ENCODE peak calls at places on chromosomes 16 and 17, in eight cellular contexts. Z, M, V, A, D, R, T and B are unnamed samples.

GRCh38 chr17:75720656-75721462 is at the start of gene ITGB4:
- DNase-seq in Z (peak), M (peak), V (no peak), A (peak), D (peak), R (no peak), T (no peak), B (peak)

GRCh38 chr17:47946516-47946915 is 5.1 kb downstream of the PNPO start:
- DNase-seq in Z (no peak), M (no peak), V (no peak), A (no peak), D (no peak), R (no peak), T (no peak), B (no peak)

GRCh38 chr17:39752241-39752831 is 14.6 kb downstream of the GRB7 start:
- DNase-seq in Z (no peak), M (peak), V (no peak), A (no peak), D (peak), R (no peak), T (peak), B (no peak)

GRCh38 chr16:79071424-79071823 is 529.1 kb downstream of the MAF start:
- DNase-seq in Z (no peak), M (peak), V (no peak), A (no peak), D (no peak), R (peak), T (no peak), B (no peak)

GRCh38 chr16:68368602-68368944 is 57.8 kb downstream of the PRMT7 start:
- DNase-seq in Z (no peak), M (no peak), V (no peak), A (no peak), D (no peak), R (no peak), T (no peak), B (no peak)

GRCh38 chr16:61042736-61043135 is 993.5 kb downstream of the CDH8 start:
- DNase-seq in Z (no peak), M (no peak), V (no peak), A (no peak), D (no peak), R (no peak), T (no peak), B (no peak)

GRCh38 chr17:17970699-17971430 is 1.3 kb downstream of the TOM1L2 start:
- DNase-seq in Z (no peak), M (no peak), V (no peak), A (no peak), D (no peak), R (no peak), T (no peak), B (no peak)

GRCh38 chr16:74035816-74036215 is 260.8 kb upstream of the PSMD7 start:
- DNase-seq in Z (no peak), M (no peak), V (no peak), A (no peak), D (no peak), R (no peak), T (no peak), B (no peak)

GRCh38 chr17:80724723-80725388 is 180.2 kb downstream of the RPTOR start:
- DNase-seq in Z (no peak), M (no peak), V (peak), A (no peak), D (no peak), R (no peak), T (no peak), B (no peak)

GRCh38 chr16:20610892-20611349 is 34.8 kb upstream of the ACSM2B start:
- DNase-seq in Z (no peak), M (no peak), V (no peak), A (no peak), D (no peak), R (no peak), T (no peak), B (no peak)

GRCh38 chr16:30458561-30459394 is 13.1 kb upstream of the SEPHS2 start:
- DNase-seq in Z (peak), M (no peak), V (no peak), A (peak), D (peak), R (no peak), T (peak), B (peak)

GRCh38 chr17:68048996-68049395 is 13.5 kb downstream of the KPNA2 start:
- DNase-seq in Z (no peak), M (no peak), V (no peak), A (no peak), D (no peak), R (no peak), T (no peak), B (no peak)

GRCh38 chr16:23248261-23249194 is 53.6 kb upstream of the SCNN1B start:
- DNase-seq in Z (no peak), M (no peak), V (no peak), A (no peak), D (no peak), R (no peak), T (no peak), B (no peak)

GRCh38 chr17:28701987-28702751 is 9.5 kb downstream of the PROCA1 start:
- DNase-seq in Z (no peak), M (no peak), V (no peak), A (no peak), D (no peak), R (no peak), T (no peak), B (no peak)

GRCh38 chr17:1977583-1978395 is 47.3 kb downstream of the RTN4RL1 start:
- DNase-seq in Z (no peak), M (no peak), V (no peak), A (no peak), D (no peak), R (no peak), T (no peak), B (no peak)

GRCh38 chr16:7351572-7351971 is 18.9 kb downstream of the RBFOX1 start:
- DNase-seq in Z (no peak), M (no peak), V (peak), A (no peak), D (no peak), R (no peak), T (no peak), B (no peak)

GRCh38 chr17:78412403-78412802 is 34.0 kb downstream of the PGS1 start:
- DNase-seq in Z (peak), M (no peak), V (no peak), A (peak), D (no peak), R (no peak), T (no peak), B (no peak)

GRCh38 chr17:27549251-27549919 is 81.6 kb upstream of the LGALS9 start:
- DNase-seq in Z (no peak), M (no peak), V (no peak), A (no peak), D (no peak), R (no peak), T (no peak), B (no peak)